ENCODE peak calls at places on chromosomes 3 and 15, in eight cellular contexts. Q, B, K, Y, D, V, T and S are unnamed samples.

GRCh38 chr3:104436536-104436935 is 930.2 kb upstream of the ALCAM start:
- DNase-seq in B (no peak), V (peak; percentile 65), Y (no peak), Q (peak; percentile 63), D (no peak), T (no peak), K (no peak), S (no peak)

GRCh38 chr3:107987036-107987557 is 103.7 kb downstream of the CD47 start:
- DNase-seq in D (no peak), T (no peak), K (no peak), Y (peak; percentile 95), Q (peak; percentile 97), B (peak; percentile 24), V (peak; percentile 97), S (peak; percentile 96)

GRCh38 chr3:112136959-112137693 is 4.1 kb upstream of the GCSAM start:
- DNase-seq in K (peak; percentile 70), D (no peak), V (peak; percentile 28), Y (peak; percentile 57), Q (no peak), B (peak; percentile 49), T (peak; percentile 87), S (peak; percentile 43)

GRCh38 chr3:105835606-105836005 is 33.2 kb downstream of the CBLB start:
- DNase-seq in Y (no peak), Q (no peak), D (no peak), V (no peak), K (no peak), B (no peak), T (no peak), S (no peak)

GRCh38 chr15:57259511-57260143 is 116.7 kb upstream of the CGNL1 start:
- DNase-seq in T (peak; percentile 93), Y (no peak), K (no peak), V (peak; percentile 17), B (no peak), Q (no peak), D (no peak), S (no peak)

GRCh38 chr15:91040851-91041250 is 18.5 kb upstream of the VPS33B start:
- DNase-seq in T (no peak), D (no peak), Q (peak; percentile 29), V (peak; percentile 52), Y (no peak), B (no peak), K (no peak), S (no peak)

GRCh38 chr15:33190539-33190938 is 4.0 kb downstream of the FMN1 start:
- DNase-seq in Y (no peak), V (no peak), D (no peak), Q (no peak), T (no peak), B (no peak), K (no peak), S (no peak)

GRCh38 chr3:38348903-38349302 is 2.3 kb downstream of the XYLB start:
- DNase-seq in D (no peak), Y (peak; percentile 15), V (peak; percentile 43), B (no peak), T (no peak), K (no peak), Q (peak; percentile 27), S (peak; percentile 74)

GRCh38 chr3:16216373-16216935 is 42.0 kb downstream of the GALNT15 start:
- DNase-seq in Q (no peak), T (no peak), Y (no peak), K (no peak), B (no peak), V (no peak), D (no peak), S (no peak)

GRCh38 chr3:112973325-112974177 is 1.4 kb downstream of the CD200R1 start:
- DNase-seq in T (no peak), D (no peak), Q (no peak), Y (no peak), V (no peak), B (no peak), K (peak; percentile 88), S (no peak)

GRCh38 chr3:38646630-38647029 is 2.9 kb downstream of the SCN5A start:
- DNase-seq in V (no peak), Q (no peak), D (peak; percentile 55), B (no peak), T (peak; percentile 84), K (peak; percentile 35), Y (peak; percentile 43), S (peak; percentile 5)

GRCh38 chr3:64030741-64031140 is 7.4 kb upstream of the PSMD6 start:
- DNase-seq in V (peak; percentile 46), Q (no peak), Y (peak; percentile 66), K (peak; percentile 80), B (peak; percentile 71), D (peak; percentile 70), T (peak; percentile 91), S (peak; percentile 77)

GRCh38 chr3:14577897-14578296 is 37.8 kb upstream of the GRIP2 start:
- DNase-seq in K (no peak), Q (no peak), B (no peak), T (no peak), D (no peak), Y (no peak), V (no peak), S (no peak)

GRCh38 chr3:128326051-128326823 is 140.5 kb downstream of the DNAJB8 start:
- DNase-seq in Y (no peak), D (no peak), T (no peak), B (no peak), Q (no peak), V (no peak), K (no peak), S (no peak)

GRCh38 chr3:171374260-171374659 is 85.9 kb downstream of the TNIK start:
- DNase-seq in D (no peak), Q (peak; percentile 58), B (no peak), V (peak; percentile 61), T (peak; percentile 62), K (no peak), Y (peak; percentile 78), S (peak; percentile 26)

GRCh38 chr3:171375704-171376103 is 84.5 kb downstream of the TNIK start:
- DNase-seq in V (no peak), T (no peak), Y (no peak), Q (no peak), K (peak; percentile 87), B (no peak), D (no peak), S (peak; percentile 12)

GRCh38 chr3:171377859-171378258 is 82.3 kb downstream of the TNIK start:
- DNase-seq in K (no peak), Q (no peak), T (peak; percentile 52), D (no peak), B (no peak), Y (no peak), V (no peak), S (no peak)

GRCh38 chr3:171374661-171375285 is 85.4 kb downstream of the TNIK start:
- DNase-seq in B (peak; percentile 29), V (peak; percentile 97), D (no peak), K (no peak), Q (peak; percentile 96), T (peak; percentile 83), Y (peak; percentile 89), S (peak; percentile 80)

GRCh38 chr3:171376125-171376947 is 83.9 kb downstream of the TNIK start:
- DNase-seq in T (no peak), K (peak; percentile 92), B (no peak), Q (no peak), D (no peak), V (peak; percentile 53), Y (peak; percentile 51), S (peak; percentile 59)
- H3K79me2 ChIP-seq in T (no peaks in the 10 kb centered on the region), K (no peaks in the 10 kb centered on the region), B (no peaks in the 10 kb centered on the region), Q (peaks cover 10% of the 10 kb centered on the region), D (peaks cover 58% of the 10 kb centered on the region), V (peaks cover 5% of the 10 kb centered on the region), Y (peaks cover 43% of the 10 kb centered on the region), S (no peaks in the 10 kb centered on the region)

DNA sequence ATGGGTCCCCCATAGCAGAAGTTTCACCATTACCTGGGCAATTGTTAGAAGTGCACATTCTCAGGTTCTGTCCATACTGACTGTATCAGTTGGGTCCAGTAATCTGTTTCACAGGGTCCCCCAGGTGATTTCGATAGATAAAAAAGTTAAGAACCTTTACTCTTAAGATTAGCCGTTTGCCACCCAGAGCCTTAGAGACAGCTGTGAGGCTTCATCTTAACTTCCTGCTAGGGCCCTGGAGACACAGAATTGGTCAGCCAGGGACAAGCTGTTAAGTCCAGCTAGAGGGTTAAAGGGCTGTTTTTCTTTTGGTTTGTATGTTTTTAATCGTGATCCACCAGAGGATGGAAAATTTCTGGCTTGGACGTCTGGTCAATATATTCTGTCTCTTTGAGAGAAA is 6.7 kb downstream of the FAM162A start:
- DNase-seq in Q (no peak), K (no peak), T (peak; percentile 11), Y (no peak), B (no peak), V (no peak), D (no peak), S (no peak)
- H3K79me2 ChIP-seq in Q (no peaks in the 10 kb centered on the region), K (peaks cover 11% of the 10 kb centered on the region), T (no peaks in the 10 kb centered on the region), Y (no peaks in the 10 kb centered on the region), B (peaks cover 74% of the 10 kb centered on the region), V (no peaks in the 10 kb centered on the region), D (peaks cover 69% of the 10 kb centered on the region), S (peaks cover 53% of the 10 kb centered on the region)

GRCh38 chr3:32438596-32439344 is 47.1 kb downstream of the CMTM7 start:
- DNase-seq in Q (peak; percentile 29), V (peak; percentile 40), K (peak; percentile 63), T (no peak), Y (peak; percentile 57), D (no peak), B (no peak), S (no peak)

GRCh38 chr3:32440481-32441350 is 49.1 kb downstream of the CMTM7 start:
- DNase-seq in T (no peak), V (peak; percentile 70), K (no peak), B (no peak), Q (peak; percentile 68), D (no peak), Y (no peak), S (peak; percentile 50)

GRCh38 chr3:32447865-32448400 is 54.7 kb downstream of the CMTM6 start:
- DNase-seq in Y (no peak), D (no peak), V (no peak), B (no peak), T (no peak), K (no peak), Q (no peak), S (peak; percentile 23)

GRCh38 chr3:32442766-32443165 is 51.1 kb downstream of the CMTM7 start:
- DNase-seq in K (no peak), V (peak; percentile 55), Q (peak; percentile 41), T (no peak), D (no peak), Y (no peak), B (no peak), S (peak; percentile 68)

GRCh38 chr3:32443471-32443870 is 51.8 kb downstream of the CMTM7 start:
- DNase-seq in Y (peak; percentile 96), D (no peak), K (no peak), T (no peak), Q (peak; percentile 93), B (peak; percentile 46), V (peak; percentile 94), S (peak; percentile 86)
- H3K79me2 ChIP-seq in Y (peaks cover 38% of the 10 kb centered on the region), D (no peaks in the 10 kb centered on the region), K (no peaks in the 10 kb centered on the region), T (no peaks in the 10 kb centered on the region), Q (peaks cover 6% of the 10 kb centered on the region), B (peaks cover 89% of the 10 kb centered on the region), V (no peaks in the 10 kb centered on the region), S (no peaks in the 10 kb centered on the region)

DNA sequence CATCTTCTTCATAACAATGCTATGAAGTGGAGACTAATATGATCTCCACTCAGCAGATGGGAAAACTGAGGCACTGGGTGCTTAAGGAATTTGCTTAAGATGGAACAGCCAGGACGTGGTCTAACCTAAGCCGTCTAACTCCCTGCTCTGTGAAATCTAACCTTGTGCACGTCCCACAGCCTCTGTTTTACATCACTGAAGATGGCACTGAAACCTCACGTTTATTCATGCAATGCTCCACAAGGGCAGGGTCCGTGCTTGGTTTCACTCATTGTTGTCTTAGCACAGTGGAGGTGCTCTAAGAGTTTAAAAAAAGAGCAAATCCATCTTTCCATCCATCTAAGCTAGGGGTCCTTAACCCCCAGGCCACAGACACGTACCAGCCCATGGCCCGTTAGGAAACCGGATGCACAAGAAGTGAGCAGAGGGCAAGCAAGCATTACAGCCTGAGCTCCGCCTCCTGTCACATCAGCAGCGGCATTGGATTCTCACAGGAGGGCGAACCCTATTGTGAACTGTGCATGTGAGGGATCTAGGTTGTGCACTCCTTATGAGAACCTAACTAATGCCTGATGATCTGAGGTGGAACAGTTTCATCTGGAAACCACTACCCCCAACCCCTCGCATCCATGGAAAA is 118.0 kb downstream of the FOXP1 start:
- DNase-seq in K (no peak), V (no peak), Q (no peak), T (no peak), Y (no peak), B (no peak), D (no peak), S (no peak)
- H3K79me2 ChIP-seq in K (no peaks in the 10 kb centered on the region), V (no peaks in the 10 kb centered on the region), Q (peaks cover 81% of the 10 kb centered on the region), T (no peaks in the 10 kb centered on the region), Y (no peaks in the 10 kb centered on the region), B (no peaks in the 10 kb centered on the region), D (no peaks in the 10 kb centered on the region), S (peaks cover 31% of the 10 kb centered on the region)